ENCODE peak calls at places on chromosomes 6 and 20, in five cellular contexts. T is body of pancreas, F is tibial artery, Z is vagina, B is heart left ventricle. J is an unnamed sample.

GRCh38 chr6:37160922-37161778 is 8.8 kb upstream of the PIM1 start:
- DNase-seq in T (no peak), F (no peak), Z (no peak), B (no peak), J (no peak)

GRCh38 chr6:124858564-124858963 is 103.7 kb upstream of the RNF217 start:
- DNase-seq in T (no peak), F (no peak), Z (no peak), B (no peak), J (no peak)

GRCh38 chr6:93784794-93785757 is 365.7 kb upstream of the EPHA7 start:
- DNase-seq in T (no peak), F (no peak), Z (no peak), B (no peak), J (no peak)

GRCh38 chr6:151018035-151018434 is 152.5 kb downstream of the MTHFD1L start:
- DNase-seq in T (no peak), F (no peak), Z (no peak), B (no peak), J (no peak)

GRCh38 chr6:3305831-3306230 is 47.1 kb downstream of the PSMG4 start:
- DNase-seq in T (no peak), F (peak; percentile 23), Z (no peak), B (no peak), J (no peak)

GRCh38 chr6:13558718-13559117 is 15.7 kb upstream of the SIRT5 start:
- DNase-seq in T (no peak), F (no peak), Z (no peak), B (no peak), J (no peak)

GRCh38 chr6:165863801-165864200 is 200.8 kb upstream of the PDE10A start:
- DNase-seq in T (no peak), F (no peak), Z (no peak), B (no peak), J (no peak)

GRCh38 chr6:79574636-79575035 is 37.4 kb upstream of the LCA5 start:
- DNase-seq in T (no peak), F (no peak), Z (no peak), B (no peak), J (no peak)

GRCh38 chr20:57908226-57908625 is 198.4 kb upstream of the PMEPA1 start:
- DNase-seq in T (no peak), F (peak; percentile 15), Z (no peak), B (no peak), J (no peak)

GRCh38 chr20:10662151-10662550 is 11.6 kb downstream of the JAG1 start:
- DNase-seq in T (no peak), F (no peak), Z (no peak), B (no peak), J (no peak)

GRCh38 chr6:113739066-113739655 is 118.0 kb upstream of the MARCKS start:
- DNase-seq in T (no peak), F (no peak), Z (no peak), B (no peak), J (no peak)

GRCh38 chr6:106546322-106547052 is 82.8 kb downstream of the RTN4IP1 start:
- DNase-seq in T (no peak), F (no peak), Z (no peak), B (no peak), J (no peak)

GRCh38 chr6:80938131-80938530 is 814.4 kb downstream of the TENT5A start:
- DNase-seq in T (no peak), F (no peak), Z (no peak), B (no peak), J (no peak)

GRCh38 chr6:96246563-96246962 is 230.8 kb downstream of the FUT9 start:
- DNase-seq in T (no peak), F (no peak), Z (no peak), B (no peak), J (no peak)

GRCh38 chr6:108365488-108365887 is 70.6 kb downstream of the AFG1L start:
- DNase-seq in T (no peak), F (no peak), Z (no peak), B (no peak), J (no peak)

GRCh38 chr6:116036075-116036773 is 24.5 kb downstream of the FRK start:
- DNase-seq in T (no peak), F (no peak), Z (no peak), B (no peak), J (no peak)

GRCh38 chr20:54208492-54209044 is 681 bp downstream of the PFDN4 start:
- DNase-seq in T (no peak), F (no peak), Z (no peak), B (no peak), J (no peak)

GRCh38 chr6:119314894-119315272 is 34.7 kb downstream of the MAN1A1 start:
- DNase-seq in T (no peak), F (no peak), Z (no peak), B (no peak), J (no peak)

GRCh38 chr6:117485433-117485832 is 3.0 kb downstream of the DCBLD1 start:
- DNase-seq in T (no peak), F (no peak), Z (no peak), B (no peak), J (no peak)

DNA sequence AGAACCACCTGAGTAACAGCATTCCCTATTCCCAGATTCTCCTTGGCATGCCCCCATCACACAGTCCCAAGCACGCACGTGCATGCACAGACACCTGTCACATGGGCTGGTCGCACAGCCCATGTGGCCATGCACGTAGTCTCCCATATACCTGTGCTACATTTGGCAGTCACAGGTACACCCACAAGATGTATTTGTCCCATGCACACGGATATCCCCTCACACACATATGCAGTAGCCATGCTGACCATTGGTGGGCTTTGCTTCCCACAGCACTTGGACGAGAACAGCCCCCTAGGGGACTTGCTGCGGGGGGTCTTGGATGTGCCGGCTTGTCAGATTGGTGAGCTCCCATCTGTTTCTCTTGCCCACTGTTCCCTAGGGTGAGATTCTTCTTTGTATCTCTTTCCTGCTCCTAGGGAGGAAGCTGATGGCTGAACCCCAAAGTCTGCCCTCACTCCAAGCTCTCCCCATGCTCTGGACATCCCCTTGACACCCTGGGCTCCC is 31.9 kb downstream of the PLCG1 start:
- DNase-seq in T (peak; percentile 7), F (peak; percentile 28), Z (no peak), B (no peak), J (no peak)
- H3K36me3 ChIP-seq in T (peaks cover 7% of the 10 kb centered on the region), F (peaks cover 91% of the 10 kb centered on the region), Z (no peaks in the 10 kb centered on the region), B (peaks cover 100% of the 10 kb centered on the region), J (peaks cover 4% of the 10 kb centered on the region)

GRCh38 chr6:99519446-99519845 is 4.2 kb upstream of the USP45 start:
- DNase-seq in T (no peak), F (no peak), Z (no peak), B (no peak), J (no peak)
- H3K36me3 ChIP-seq in T (no peaks in the 10 kb centered on the region), F (no peaks in the 10 kb centered on the region), Z (no peaks in the 10 kb centered on the region), B (no peaks in the 10 kb centered on the region), J (no peaks in the 10 kb centered on the region)

DNA sequence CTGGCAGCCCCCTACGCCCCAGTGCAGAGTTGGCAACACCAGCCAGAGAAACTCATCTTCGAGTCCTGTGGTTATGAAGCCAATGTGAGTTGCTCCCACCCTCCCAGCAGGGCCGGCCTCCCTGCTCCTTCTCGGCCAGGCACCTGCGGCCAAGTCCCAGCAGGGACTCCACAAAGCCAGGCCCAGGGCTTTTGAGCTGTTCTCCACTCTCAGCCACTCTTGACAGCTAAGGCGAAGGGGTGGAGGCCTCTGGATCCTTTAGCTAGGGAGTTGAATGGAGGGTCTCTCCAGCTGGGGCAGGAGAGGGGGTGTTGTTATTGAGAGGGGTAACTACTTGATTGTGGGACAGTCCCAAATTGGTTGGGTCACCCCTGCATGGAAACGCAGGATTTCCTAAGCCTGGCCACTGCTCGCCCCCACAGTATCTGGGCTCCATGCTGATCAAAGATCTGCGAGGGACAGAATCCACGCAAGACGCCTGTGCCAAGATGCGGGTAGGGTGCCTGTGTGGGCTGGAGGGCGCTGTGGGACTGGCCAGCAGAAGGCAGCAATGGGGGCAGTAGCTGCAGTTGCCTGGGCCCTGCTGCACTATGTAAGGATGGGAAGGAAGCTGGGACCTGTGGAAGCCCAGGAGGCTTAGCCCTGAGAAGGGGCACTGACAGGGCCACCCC is 58.3 kb downstream of the TCP11 start:
- DNase-seq in T (no peak), F (peak; percentile 59), Z (no peak), B (no peak), J (no peak)
- H3K36me3 ChIP-seq in T (no peaks in the 10 kb centered on the region), F (peaks cover 100% of the 10 kb centered on the region), Z (peaks cover 4% of the 10 kb centered on the region), B (peaks cover 99% of the 10 kb centered on the region), J (no peaks in the 10 kb centered on the region)

DNA sequence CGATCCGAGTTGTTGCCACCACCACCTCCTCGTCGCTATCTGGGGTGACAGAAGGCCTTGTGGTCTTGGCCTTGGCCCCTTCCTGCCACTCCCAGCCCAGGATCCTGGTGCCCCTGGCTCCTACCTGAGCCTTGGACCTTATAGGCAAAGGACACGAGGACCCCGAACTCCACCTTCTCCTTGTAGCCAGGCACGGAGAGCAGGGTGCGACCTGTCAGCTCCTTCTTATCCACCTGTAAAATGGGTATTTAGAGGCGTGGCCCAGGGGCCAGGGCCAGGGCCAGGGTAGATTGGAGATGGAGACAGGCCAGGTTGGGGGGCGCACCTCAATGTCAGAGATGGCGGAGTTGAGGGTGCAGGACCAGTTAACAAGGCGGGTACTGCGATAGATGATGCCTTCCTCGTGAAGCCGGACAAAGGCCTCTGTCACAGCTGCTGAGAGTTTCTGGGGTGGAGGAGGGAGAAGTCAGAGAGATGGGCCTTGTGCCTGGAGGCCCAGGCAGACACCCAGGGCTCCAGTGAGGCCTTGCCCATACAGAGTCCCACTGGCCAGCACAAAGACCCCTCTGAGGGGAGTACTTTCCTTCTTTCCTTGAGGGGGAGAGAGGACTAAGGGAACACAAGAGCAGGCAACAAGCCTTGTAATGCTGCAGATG is 7.3 kb upstream of the VWA7 start:
- DNase-seq in T (no peak), F (no peak), Z (no peak), B (no peak), J (no peak)
- H3K36me3 ChIP-seq in T (peaks cover 4% of the 10 kb centered on the region), F (peaks cover 77% of the 10 kb centered on the region), Z (no peaks in the 10 kb centered on the region), B (peaks cover 83% of the 10 kb centered on the region), J (peaks cover 91% of the 10 kb centered on the region)

DNA sequence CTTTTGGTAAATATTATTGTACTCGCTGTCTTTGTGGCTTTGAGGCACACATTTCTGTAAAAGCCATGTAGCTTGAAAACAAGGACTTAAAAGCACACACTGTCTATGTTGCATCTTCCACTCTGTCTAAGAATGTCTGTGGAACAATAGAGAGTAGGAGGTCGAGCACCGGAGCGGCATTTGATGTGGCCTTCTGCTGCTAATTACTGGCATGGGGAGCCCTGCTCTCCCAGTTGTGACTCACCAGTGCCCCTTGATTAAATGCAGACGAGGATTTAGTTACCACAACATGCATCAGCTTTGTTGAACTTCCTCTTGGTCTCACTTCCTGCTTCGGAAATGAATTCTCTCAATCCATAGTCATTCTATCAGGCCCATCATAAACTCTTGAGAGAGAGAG is 680.7 kb upstream of the SLC35B3 start:
- DNase-seq in T (no peak), F (no peak), Z (no peak), B (no peak), J (no peak)
- H3K36me3 ChIP-seq in T (no peaks in the 10 kb centered on the region), F (no peaks in the 10 kb centered on the region), Z (no peaks in the 10 kb centered on the region), B (no peaks in the 10 kb centered on the region), J (no peaks in the 10 kb centered on the region)

GRCh38 chr20:62282103-62282502 is 20.7 kb upstream of the ADRM1 start:
- DNase-seq in T (no peak), F (no peak), Z (no peak), B (no peak), J (no peak)
- H3K36me3 ChIP-seq in T (no peaks in the 10 kb centered on the region), F (peaks cover 86% of the 10 kb centered on the region), Z (no peaks in the 10 kb centered on the region), B (peaks cover 90% of the 10 kb centered on the region), J (peaks cover 2% of the 10 kb centered on the region)

GRCh38 chr6:1906625-1907024 is 296.9 kb downstream of the FOXC1 start:
- DNase-seq in T (no peak), F (no peak), Z (no peak), B (no peak), J (no peak)
- H3K36me3 ChIP-seq in T (no peaks in the 10 kb centered on the region), F (no peaks in the 10 kb centered on the region), Z (no peaks in the 10 kb centered on the region), B (no peaks in the 10 kb centered on the region), J (no peaks in the 10 kb centered on the region)